ENCODE peak calls at places on chromosome 18, in nine cellular contexts. One of them, this sample, is unnamed.

GRCh38 chr18:22559414-22560282 is 141.9 kb upstream of the CTAGE1 start:
- DNase-seq in hepatocyte: peak; percentile 87
- DNase-seq in heart right ventricle: peak; percentile 74
- DNase-seq in fibroblast of mammary gland: peak; percentile 71
- DNase-seq in HFF-Myc: no peak
- DNase-seq in CD8-positive, alpha-beta T cell: peak; percentile 50
- DNase-seq in astrocyte: peak; percentile 75
- DNase-seq in cardiac muscle cell: peak; percentile 85
- DNase-seq in nephron progenitor cell: peak; percentile 74
- DNase-seq in this sample: peak; percentile 20

GRCh38 chr18:58859935-58860334 is 4.7 kb upstream of the ZNF532 start:
- DNase-seq in hepatocyte: no peak
- DNase-seq in heart right ventricle: no peak
- DNase-seq in fibroblast of mammary gland: no peak
- DNase-seq in HFF-Myc: no peak
- DNase-seq in CD8-positive, alpha-beta T cell: no peak
- DNase-seq in astrocyte: no peak
- DNase-seq in cardiac muscle cell: no peak
- DNase-seq in nephron progenitor cell: peak; percentile 23
- DNase-seq in this sample: no peak

GRCh38 chr18:67417864-67418523 is 98.5 kb downstream of the DSEL start:
- DNase-seq in hepatocyte: peak; percentile 13
- DNase-seq in heart right ventricle: no peak
- DNase-seq in fibroblast of mammary gland: peak; percentile 75
- DNase-seq in HFF-Myc: no peak
- DNase-seq in CD8-positive, alpha-beta T cell: no peak
- DNase-seq in astrocyte: peak; percentile 37
- DNase-seq in cardiac muscle cell: peak; percentile 61
- DNase-seq in nephron progenitor cell: no peak
- DNase-seq in this sample: no peak

GRCh38 chr18:79317718-79318117 is 78.0 kb upstream of the NFATC1 start:
- DNase-seq in hepatocyte: no peak
- DNase-seq in heart right ventricle: no peak
- DNase-seq in fibroblast of mammary gland: no peak
- DNase-seq in HFF-Myc: no peak
- DNase-seq in CD8-positive, alpha-beta T cell: no peak
- DNase-seq in astrocyte: no peak
- DNase-seq in cardiac muscle cell: peak; percentile 20
- DNase-seq in nephron progenitor cell: no peak
- DNase-seq in this sample: no peak

GRCh38 chr18:56650944-56651770 is at the start of gene WDR7:
- DNase-seq in hepatocyte: peak; percentile 98
- DNase-seq in heart right ventricle: peak; percentile 94
- DNase-seq in fibroblast of mammary gland: peak; percentile 99
- DNase-seq in HFF-Myc: peak; percentile 96
- DNase-seq in CD8-positive, alpha-beta T cell: peak; percentile 93
- DNase-seq in astrocyte: peak; percentile 99
- DNase-seq in cardiac muscle cell: peak; percentile 99
- DNase-seq in nephron progenitor cell: peak; percentile 96
- DNase-seq in this sample: peak; percentile 67

GRCh38 chr18:55609426-55609825 is 21.4 kb upstream of the TCF4 start:
- DNase-seq in hepatocyte: no peak
- DNase-seq in heart right ventricle: no peak
- DNase-seq in fibroblast of mammary gland: no peak
- DNase-seq in HFF-Myc: no peak
- DNase-seq in CD8-positive, alpha-beta T cell: no peak
- DNase-seq in astrocyte: no peak
- DNase-seq in cardiac muscle cell: no peak
- DNase-seq in nephron progenitor cell: no peak
- DNase-seq in this sample: no peak

GRCh38 chr18:48391863-48392262 is 17.3 kb downstream of the ZBTB7C start:
- DNase-seq in hepatocyte: no peak
- DNase-seq in heart right ventricle: peak; percentile 40
- DNase-seq in fibroblast of mammary gland: no peak
- DNase-seq in HFF-Myc: no peak
- DNase-seq in CD8-positive, alpha-beta T cell: no peak
- DNase-seq in astrocyte: no peak
- DNase-seq in cardiac muscle cell: no peak
- DNase-seq in nephron progenitor cell: no peak
- DNase-seq in this sample: no peak

GRCh38 chr18:34543356-34543755 is 166.7 kb upstream of the DTNA start:
- DNase-seq in hepatocyte: no peak
- DNase-seq in heart right ventricle: no peak
- DNase-seq in fibroblast of mammary gland: no peak
- DNase-seq in HFF-Myc: no peak
- DNase-seq in CD8-positive, alpha-beta T cell: no peak
- DNase-seq in astrocyte: no peak
- DNase-seq in cardiac muscle cell: no peak
- DNase-seq in nephron progenitor cell: no peak
- DNase-seq in this sample: no peak

GRCh38 chr18:72542993-72543361 is 1.2 kb downstream of the CBLN2 start:
- DNase-seq in hepatocyte: peak; percentile 12
- DNase-seq in heart right ventricle: no peak
- DNase-seq in fibroblast of mammary gland: no peak
- DNase-seq in HFF-Myc: no peak
- DNase-seq in CD8-positive, alpha-beta T cell: no peak
- DNase-seq in astrocyte: no peak
- DNase-seq in cardiac muscle cell: no peak
- DNase-seq in nephron progenitor cell: peak; percentile 38
- DNase-seq in this sample: no peak

GRCh38 chr18:42746794-42747193 is 368.7 kb downstream of the RIT2 start:
- DNase-seq in hepatocyte: no peak
- DNase-seq in heart right ventricle: no peak
- DNase-seq in fibroblast of mammary gland: no peak
- DNase-seq in HFF-Myc: no peak
- DNase-seq in CD8-positive, alpha-beta T cell: no peak
- DNase-seq in astrocyte: no peak
- DNase-seq in cardiac muscle cell: no peak
- DNase-seq in nephron progenitor cell: no peak
- DNase-seq in this sample: no peak

GRCh38 chr18:2316686-2317308 is 254.5 kb downstream of the METTL4 start:
- DNase-seq in hepatocyte: peak; percentile 62
- DNase-seq in heart right ventricle: no peak
- DNase-seq in fibroblast of mammary gland: no peak
- DNase-seq in HFF-Myc: no peak
- DNase-seq in CD8-positive, alpha-beta T cell: no peak
- DNase-seq in astrocyte: no peak
- DNase-seq in cardiac muscle cell: no peak
- DNase-seq in nephron progenitor cell: no peak
- DNase-seq in this sample: no peak

GRCh38 chr18:57175550-57175949 is 28.7 kb downstream of the BOD1L2 start:
- DNase-seq in hepatocyte: no peak
- DNase-seq in heart right ventricle: no peak
- DNase-seq in fibroblast of mammary gland: peak; percentile 14
- DNase-seq in HFF-Myc: no peak
- DNase-seq in CD8-positive, alpha-beta T cell: no peak
- DNase-seq in astrocyte: no peak
- DNase-seq in cardiac muscle cell: no peak
- DNase-seq in nephron progenitor cell: no peak
- DNase-seq in this sample: no peak

GRCh38 chr18:62603211-62603610 is 80.4 kb downstream of the ZCCHC2 start:
- DNase-seq in hepatocyte: no peak
- DNase-seq in heart right ventricle: no peak
- DNase-seq in fibroblast of mammary gland: no peak
- DNase-seq in HFF-Myc: no peak
- DNase-seq in CD8-positive, alpha-beta T cell: no peak
- DNase-seq in astrocyte: no peak
- DNase-seq in cardiac muscle cell: no peak
- DNase-seq in nephron progenitor cell: no peak
- DNase-seq in this sample: no peak

GRCh38 chr18:59870623-59871130 is 29.1 kb upstream of the PMAIP1 start:
- DNase-seq in hepatocyte: no peak
- DNase-seq in heart right ventricle: no peak
- DNase-seq in fibroblast of mammary gland: peak; percentile 47
- DNase-seq in HFF-Myc: no peak
- DNase-seq in CD8-positive, alpha-beta T cell: no peak
- DNase-seq in astrocyte: no peak
- DNase-seq in cardiac muscle cell: no peak
- DNase-seq in nephron progenitor cell: no peak
- DNase-seq in this sample: no peak

GRCh38 chr18:74456409-74457042 is 582 bp downstream of the DIPK1C start:
- DNase-seq in hepatocyte: no peak
- DNase-seq in heart right ventricle: peak; percentile 31
- DNase-seq in fibroblast of mammary gland: no peak
- DNase-seq in HFF-Myc: no peak
- DNase-seq in CD8-positive, alpha-beta T cell: peak; percentile 46
- DNase-seq in astrocyte: no peak
- DNase-seq in cardiac muscle cell: no peak
- DNase-seq in nephron progenitor cell: peak; percentile 57
- DNase-seq in this sample: no peak

GRCh38 chr18:77057043-77057442 is 75.5 kb downstream of the MBP start:
- DNase-seq in hepatocyte: no peak
- DNase-seq in heart right ventricle: peak; percentile 59
- DNase-seq in fibroblast of mammary gland: peak; percentile 72
- DNase-seq in HFF-Myc: no peak
- DNase-seq in CD8-positive, alpha-beta T cell: no peak
- DNase-seq in astrocyte: no peak
- DNase-seq in cardiac muscle cell: peak; percentile 59
- DNase-seq in nephron progenitor cell: no peak
- DNase-seq in this sample: no peak

GRCh38 chr18:22514655-22515054 is 96.9 kb upstream of the CTAGE1 start:
- DNase-seq in hepatocyte: no peak
- DNase-seq in heart right ventricle: peak; percentile 8
- DNase-seq in fibroblast of mammary gland: no peak
- DNase-seq in HFF-Myc: no peak
- DNase-seq in CD8-positive, alpha-beta T cell: no peak
- DNase-seq in astrocyte: no peak
- DNase-seq in cardiac muscle cell: no peak
- DNase-seq in nephron progenitor cell: no peak
- DNase-seq in this sample: no peak

GRCh38 chr18:57440331-57441101 is 5.3 kb downstream of the ONECUT2 start:
- DNase-seq in hepatocyte: no peak
- DNase-seq in heart right ventricle: no peak
- DNase-seq in fibroblast of mammary gland: no peak
- DNase-seq in HFF-Myc: no peak
- DNase-seq in CD8-positive, alpha-beta T cell: no peak
- DNase-seq in astrocyte: no peak
- DNase-seq in cardiac muscle cell: no peak
- DNase-seq in nephron progenitor cell: peak; percentile 43
- DNase-seq in this sample: no peak

GRCh38 chr18:24054130-24054529 is 39.6 kb downstream of the TTC39C start:
- DNase-seq in hepatocyte: no peak
- DNase-seq in heart right ventricle: no peak
- DNase-seq in fibroblast of mammary gland: peak; percentile 74
- DNase-seq in HFF-Myc: no peak
- DNase-seq in CD8-positive, alpha-beta T cell: no peak
- DNase-seq in astrocyte: peak; percentile 84
- DNase-seq in cardiac muscle cell: peak; percentile 47
- DNase-seq in nephron progenitor cell: no peak
- DNase-seq in this sample: no peak

DNA sequence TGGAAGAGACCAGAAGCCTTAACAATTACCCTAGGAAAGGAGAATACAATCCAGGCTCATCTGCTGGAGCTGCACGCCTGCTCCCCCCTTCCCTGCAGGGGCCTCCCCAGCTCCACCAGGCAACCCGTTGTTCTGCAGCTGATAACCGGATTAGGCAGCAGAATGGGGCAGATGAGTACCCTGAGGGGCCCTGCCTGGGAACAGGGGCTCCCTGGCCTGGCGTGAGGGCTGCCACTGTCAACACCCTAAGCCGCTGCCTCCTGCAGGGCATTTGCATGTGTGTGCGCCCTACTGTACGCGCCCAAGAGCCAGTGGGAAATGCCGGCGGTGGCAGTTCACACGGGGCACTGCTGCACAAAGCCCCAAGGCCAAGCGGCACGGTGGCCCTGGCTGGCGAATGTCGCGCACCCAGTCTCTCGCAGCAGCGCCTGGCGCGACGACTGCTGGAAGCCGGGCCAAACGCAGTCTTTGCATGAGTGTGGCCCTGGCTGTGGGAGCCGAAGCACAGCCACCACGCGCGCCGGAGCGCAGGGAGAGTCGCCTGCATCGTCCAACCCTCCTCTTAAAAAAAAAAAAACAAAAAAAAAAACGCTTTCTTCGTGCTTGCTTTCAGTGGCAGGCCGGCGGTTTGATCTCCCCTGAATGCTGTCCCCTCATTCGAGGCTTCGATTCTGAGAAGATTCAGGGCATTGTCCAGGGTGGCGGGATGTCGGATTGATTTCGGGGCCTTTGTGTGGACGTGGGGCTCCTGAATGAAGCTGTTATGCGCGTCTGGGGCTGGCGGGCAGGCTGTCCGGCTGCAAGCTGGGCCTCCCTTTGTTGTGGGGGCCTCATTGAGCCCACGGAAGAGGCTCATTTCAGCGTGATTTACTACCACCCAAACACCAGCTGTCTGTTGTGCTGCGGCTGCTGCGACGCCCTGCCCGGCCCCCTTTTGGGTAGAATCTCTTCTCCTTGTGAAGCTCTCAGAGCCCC is 63.8 kb downstream of the SETBP1 start:
- DNase-seq in hepatocyte: no peak
- DNase-seq in heart right ventricle: peak; percentile 48
- DNase-seq in fibroblast of mammary gland: no peak
- DNase-seq in HFF-Myc: no peak
- DNase-seq in CD8-positive, alpha-beta T cell: no peak
- DNase-seq in astrocyte: no peak
- DNase-seq in cardiac muscle cell: no peak
- DNase-seq in nephron progenitor cell: peak; percentile 62
- DNase-seq in this sample: no peak
- TF ChIP-seq CTCF in hepatocyte: no peak
- TF ChIP-seq CTCF in heart right ventricle: no peak
- TF ChIP-seq CTCF in fibroblast of mammary gland: no peak
- TF ChIP-seq CTCF in HFF-Myc: no peak
- TF ChIP-seq CTCF in CD8-positive, alpha-beta T cell: no peak
- TF ChIP-seq CTCF in astrocyte: no peak
- TF ChIP-seq CTCF in cardiac muscle cell: no peak
- TF ChIP-seq CTCF in nephron progenitor cell: no peak
- TF ChIP-seq CTCF in this sample: peak; percentile 15

GRCh38 chr18:21389283-21389682 is 147.3 kb downstream of the GREB1L start:
- DNase-seq in hepatocyte: no peak
- DNase-seq in heart right ventricle: no peak
- DNase-seq in fibroblast of mammary gland: no peak
- DNase-seq in HFF-Myc: no peak
- DNase-seq in CD8-positive, alpha-beta T cell: no peak
- DNase-seq in astrocyte: no peak
- DNase-seq in cardiac muscle cell: no peak
- DNase-seq in nephron progenitor cell: no peak
- DNase-seq in this sample: no peak
- TF ChIP-seq CTCF in hepatocyte: no peak
- TF ChIP-seq CTCF in heart right ventricle: no peak
- TF ChIP-seq CTCF in fibroblast of mammary gland: peak; percentile 13
- TF ChIP-seq CTCF in HFF-Myc: no peak
- TF ChIP-seq CTCF in CD8-positive, alpha-beta T cell: no peak
- TF ChIP-seq CTCF in astrocyte: no peak
- TF ChIP-seq CTCF in cardiac muscle cell: no peak
- TF ChIP-seq CTCF in nephron progenitor cell: no peak
- TF ChIP-seq CTCF in this sample: no peak

GRCh38 chr18:13801260-13801601 is 22.7 kb upstream of the MC5R start:
- DNase-seq in hepatocyte: no peak
- DNase-seq in heart right ventricle: no peak
- DNase-seq in fibroblast of mammary gland: no peak
- DNase-seq in HFF-Myc: no peak
- DNase-seq in CD8-positive, alpha-beta T cell: no peak
- DNase-seq in astrocyte: no peak
- DNase-seq in cardiac muscle cell: no peak
- DNase-seq in nephron progenitor cell: no peak
- DNase-seq in this sample: no peak
- TF ChIP-seq CTCF in hepatocyte: no peak
- TF ChIP-seq CTCF in heart right ventricle: no peak
- TF ChIP-seq CTCF in fibroblast of mammary gland: no peak
- TF ChIP-seq CTCF in HFF-Myc: no peak
- TF ChIP-seq CTCF in CD8-positive, alpha-beta T cell: no peak
- TF ChIP-seq CTCF in astrocyte: no peak
- TF ChIP-seq CTCF in cardiac muscle cell: no peak
- TF ChIP-seq CTCF in nephron progenitor cell: no peak
- TF ChIP-seq CTCF in this sample: no peak

GRCh38 chr18:9333441-9334350 is 877 bp upstream of the TWSG1 start:
- DNase-seq in hepatocyte: no peak
- DNase-seq in heart right ventricle: peak; percentile 25
- DNase-seq in fibroblast of mammary gland: no peak
- DNase-seq in HFF-Myc: no peak
- DNase-seq in CD8-positive, alpha-beta T cell: peak; percentile 49
- DNase-seq in astrocyte: no peak
- DNase-seq in cardiac muscle cell: no peak
- DNase-seq in nephron progenitor cell: peak; percentile 4
- DNase-seq in this sample: no peak
- TF ChIP-seq CTCF in hepatocyte: no peak
- TF ChIP-seq CTCF in heart right ventricle: no peak
- TF ChIP-seq CTCF in fibroblast of mammary gland: no peak
- TF ChIP-seq CTCF in HFF-Myc: no peak
- TF ChIP-seq CTCF in CD8-positive, alpha-beta T cell: no peak
- TF ChIP-seq CTCF in astrocyte: no peak
- TF ChIP-seq CTCF in cardiac muscle cell: no peak
- TF ChIP-seq CTCF in nephron progenitor cell: no peak
- TF ChIP-seq CTCF in this sample: no peak